ENCODE peak calls at places on chromosomes 5 and 9, in seven cellular contexts. One of them, this sample, is unnamed.

GRCh38 chr9:69495331-69495730 is 170.3 kb downstream of the ENTREP1 start:
- DNase-seq in endothelial cell of umbilical vein: no peak
- DNase-seq in heart left ventricle: no peak
- DNase-seq in colonic mucosa: no peak
- DNase-seq in epithelial cell of esophagus: no peak
- DNase-seq in kidney epithelial cell: no peak
- DNase-seq in tibial artery: no peak
- DNase-seq in this sample: no peak

GRCh38 chr5:171596391-171596878 is 177.0 kb downstream of the FGF18 start:
- DNase-seq in tibial artery: peak
- DNase-seq in epithelial cell of esophagus: peak
- DNase-seq in heart left ventricle: peak
- DNase-seq in colonic mucosa: no peak
- DNase-seq in endothelial cell of umbilical vein: peak
- DNase-seq in kidney epithelial cell: no peak
- DNase-seq in this sample: no peak

GRCh38 chr5:61280205-61280604 is 51.9 kb upstream of the ZSWIM6 start:
- DNase-seq in colonic mucosa: no peak
- DNase-seq in tibial artery: no peak
- DNase-seq in epithelial cell of esophagus: peak
- DNase-seq in endothelial cell of umbilical vein: peak
- DNase-seq in heart left ventricle: no peak
- DNase-seq in kidney epithelial cell: no peak
- DNase-seq in this sample: peak

GRCh38 chr9:123081824-123082223 is 48.4 kb downstream of the GPR21 start:
- DNase-seq in endothelial cell of umbilical vein: peak
- DNase-seq in heart left ventricle: no peak
- DNase-seq in tibial artery: no peak
- DNase-seq in kidney epithelial cell: no peak
- DNase-seq in colonic mucosa: no peak
- DNase-seq in epithelial cell of esophagus: peak
- DNase-seq in this sample: no peak

GRCh38 chr5:96909003-96909402 is 26.9 kb upstream of the LNPEP start:
- DNase-seq in endothelial cell of umbilical vein: no peak
- DNase-seq in tibial artery: no peak
- DNase-seq in colonic mucosa: no peak
- DNase-seq in epithelial cell of esophagus: no peak
- DNase-seq in kidney epithelial cell: no peak
- DNase-seq in heart left ventricle: no peak
- DNase-seq in this sample: no peak

GRCh38 chr9:111298831-111299603 is 31.0 kb downstream of the OR2K2 start:
- DNase-seq in endothelial cell of umbilical vein: peak
- DNase-seq in colonic mucosa: no peak
- DNase-seq in kidney epithelial cell: peak
- DNase-seq in epithelial cell of esophagus: peak
- DNase-seq in heart left ventricle: peak
- DNase-seq in tibial artery: peak
- DNase-seq in this sample: peak

GRCh38 chr5:169904059-169904458 is 76.2 kb downstream of the INSYN2B start:
- DNase-seq in heart left ventricle: no peak
- DNase-seq in endothelial cell of umbilical vein: no peak
- DNase-seq in colonic mucosa: no peak
- DNase-seq in epithelial cell of esophagus: no peak
- DNase-seq in tibial artery: no peak
- DNase-seq in kidney epithelial cell: no peak
- DNase-seq in this sample: no peak

GRCh38 chr5:135208555-135209494 is 174.8 kb upstream of the PITX1 start:
- DNase-seq in colonic mucosa: peak
- DNase-seq in endothelial cell of umbilical vein: peak
- DNase-seq in tibial artery: peak
- DNase-seq in heart left ventricle: no peak
- DNase-seq in kidney epithelial cell: peak
- DNase-seq in epithelial cell of esophagus: peak
- DNase-seq in this sample: no peak

GRCh38 chr5:95842955-95843544 is 20.5 kb upstream of the GLRX start:
- DNase-seq in endothelial cell of umbilical vein: peak
- DNase-seq in tibial artery: peak
- DNase-seq in heart left ventricle: peak
- DNase-seq in epithelial cell of esophagus: no peak
- DNase-seq in colonic mucosa: peak
- DNase-seq in kidney epithelial cell: no peak
- DNase-seq in this sample: no peak

GRCh38 chr5:59767753-59768159 is 125.8 kb downstream of the PDE4D start:
- DNase-seq in tibial artery: no peak
- DNase-seq in colonic mucosa: no peak
- DNase-seq in heart left ventricle: no peak
- DNase-seq in epithelial cell of esophagus: peak
- DNase-seq in kidney epithelial cell: no peak
- DNase-seq in endothelial cell of umbilical vein: peak
- DNase-seq in this sample: no peak

GRCh38 chr9:95268681-95269080 is 48.8 kb downstream of the FANCC start:
- DNase-seq in endothelial cell of umbilical vein: peak
- DNase-seq in kidney epithelial cell: no peak
- DNase-seq in heart left ventricle: no peak
- DNase-seq in colonic mucosa: no peak
- DNase-seq in tibial artery: no peak
- DNase-seq in epithelial cell of esophagus: peak
- DNase-seq in this sample: no peak

GRCh38 chr5:54745599-54745998 is 228.0 kb downstream of the SNX18 start:
- DNase-seq in endothelial cell of umbilical vein: no peak
- DNase-seq in kidney epithelial cell: no peak
- DNase-seq in heart left ventricle: no peak
- DNase-seq in tibial artery: no peak
- DNase-seq in epithelial cell of esophagus: no peak
- DNase-seq in colonic mucosa: no peak
- DNase-seq in this sample: no peak

GRCh38 chr5:76513486-76513885 is 109.7 kb downstream of the F2RL2 start:
- DNase-seq in epithelial cell of esophagus: no peak
- DNase-seq in tibial artery: no peak
- DNase-seq in heart left ventricle: no peak
- DNase-seq in endothelial cell of umbilical vein: no peak
- DNase-seq in colonic mucosa: no peak
- DNase-seq in kidney epithelial cell: no peak
- DNase-seq in this sample: no peak

GRCh38 chr9:128104171-128104618 is 23.3 kb downstream of the PTGES2 start:
- DNase-seq in colonic mucosa: peak
- DNase-seq in endothelial cell of umbilical vein: peak
- DNase-seq in heart left ventricle: no peak
- DNase-seq in kidney epithelial cell: no peak
- DNase-seq in tibial artery: no peak
- DNase-seq in epithelial cell of esophagus: no peak
- DNase-seq in this sample: no peak

GRCh38 chr9:110753734-110754231 is 85.2 kb downstream of the MUSK start:
- DNase-seq in tibial artery: no peak
- DNase-seq in colonic mucosa: no peak
- DNase-seq in heart left ventricle: no peak
- DNase-seq in epithelial cell of esophagus: peak
- DNase-seq in endothelial cell of umbilical vein: no peak
- DNase-seq in kidney epithelial cell: no peak
- DNase-seq in this sample: no peak

GRCh38 chr5:73727470-73727869 is 101.5 kb downstream of the ARHGEF28 start:
- DNase-seq in heart left ventricle: no peak
- DNase-seq in tibial artery: no peak
- DNase-seq in epithelial cell of esophagus: no peak
- DNase-seq in endothelial cell of umbilical vein: no peak
- DNase-seq in kidney epithelial cell: no peak
- DNase-seq in colonic mucosa: no peak
- DNase-seq in this sample: no peak

GRCh38 chr9:72013188-72013877 is 47.1 kb downstream of the C9orf57 start:
- DNase-seq in kidney epithelial cell: no peak
- DNase-seq in colonic mucosa: no peak
- DNase-seq in heart left ventricle: no peak
- DNase-seq in endothelial cell of umbilical vein: no peak
- DNase-seq in epithelial cell of esophagus: no peak
- DNase-seq in tibial artery: no peak
- DNase-seq in this sample: no peak

GRCh38 chr5:112689510-112689909 is 48.2 kb upstream of the APC start:
- DNase-seq in colonic mucosa: no peak
- DNase-seq in kidney epithelial cell: no peak
- DNase-seq in tibial artery: no peak
- DNase-seq in epithelial cell of esophagus: peak
- DNase-seq in endothelial cell of umbilical vein: no peak
- DNase-seq in heart left ventricle: no peak
- DNase-seq in this sample: no peak

GRCh38 chr5:76443399-76443798 is 40.3 kb downstream of the IQGAP2 start:
- DNase-seq in kidney epithelial cell: no peak
- DNase-seq in colonic mucosa: no peak
- DNase-seq in tibial artery: no peak
- DNase-seq in heart left ventricle: no peak
- DNase-seq in epithelial cell of esophagus: no peak
- DNase-seq in endothelial cell of umbilical vein: no peak
- DNase-seq in this sample: no peak

GRCh38 chr9:35852267-35852815 is 17.9 kb downstream of the OR13J1 start:
- DNase-seq in epithelial cell of esophagus: no peak
- DNase-seq in kidney epithelial cell: no peak
- DNase-seq in heart left ventricle: peak
- DNase-seq in tibial artery: no peak
- DNase-seq in endothelial cell of umbilical vein: no peak
- DNase-seq in colonic mucosa: peak
- DNase-seq in this sample: no peak

GRCh38 chr5:31007672-31008071 is 185.8 kb upstream of the CDH6 start:
- DNase-seq in endothelial cell of umbilical vein: no peak
- DNase-seq in heart left ventricle: no peak
- DNase-seq in colonic mucosa: no peak
- DNase-seq in kidney epithelial cell: no peak
- DNase-seq in tibial artery: no peak
- DNase-seq in epithelial cell of esophagus: no peak
- DNase-seq in this sample: no peak

GRCh38 chr5:57488308-57488955 is 5.8 kb upstream of the ACTBL2 start:
- DNase-seq in epithelial cell of esophagus: peak
- DNase-seq in tibial artery: no peak
- DNase-seq in endothelial cell of umbilical vein: peak
- DNase-seq in heart left ventricle: no peak
- DNase-seq in kidney epithelial cell: peak
- DNase-seq in colonic mucosa: no peak
- DNase-seq in this sample: no peak

GRCh38 chr9:129177443-129177790 is 644 bp downstream of the IER5L start:
- DNase-seq in endothelial cell of umbilical vein: no peak
- DNase-seq in colonic mucosa: no peak
- DNase-seq in heart left ventricle: no peak
- DNase-seq in kidney epithelial cell: no peak
- DNase-seq in epithelial cell of esophagus: peak
- DNase-seq in tibial artery: no peak
- DNase-seq in this sample: no peak

GRCh38 chr5:116814656-116815055 is 240.0 kb upstream of the SEMA6A start:
- DNase-seq in kidney epithelial cell: no peak
- DNase-seq in tibial artery: no peak
- DNase-seq in epithelial cell of esophagus: no peak
- DNase-seq in colonic mucosa: no peak
- DNase-seq in endothelial cell of umbilical vein: no peak
- DNase-seq in heart left ventricle: no peak
- DNase-seq in this sample: no peak

GRCh38 chr9:133356391-133357091 is at the start of the genes SURF1 and SURF2:
- DNase-seq in colonic mucosa: peak
- DNase-seq in kidney epithelial cell: peak
- DNase-seq in heart left ventricle: peak
- DNase-seq in epithelial cell of esophagus: peak
- DNase-seq in endothelial cell of umbilical vein: peak
- DNase-seq in tibial artery: peak
- DNase-seq in this sample: no peak

GRCh38 chr5:163357636-163358035 is 79.8 kb upstream of the CCNG1 start:
- DNase-seq in tibial artery: no peak
- DNase-seq in kidney epithelial cell: no peak
- DNase-seq in epithelial cell of esophagus: no peak
- DNase-seq in endothelial cell of umbilical vein: no peak
- DNase-seq in colonic mucosa: no peak
- DNase-seq in heart left ventricle: no peak
- DNase-seq in this sample: no peak

GRCh38 chr5:77861576-77861975 is 85.4 kb upstream of the TBCA start:
- DNase-seq in epithelial cell of esophagus: no peak
- DNase-seq in tibial artery: no peak
- DNase-seq in colonic mucosa: no peak
- DNase-seq in endothelial cell of umbilical vein: no peak
- DNase-seq in heart left ventricle: no peak
- DNase-seq in kidney epithelial cell: no peak
- DNase-seq in this sample: no peak

GRCh38 chr5:175900131-175900530 is 28.8 kb downstream of the CPLX2 start:
- DNase-seq in endothelial cell of umbilical vein: no peak
- DNase-seq in heart left ventricle: no peak
- DNase-seq in colonic mucosa: no peak
- DNase-seq in epithelial cell of esophagus: no peak
- DNase-seq in tibial artery: no peak
- DNase-seq in kidney epithelial cell: no peak
- DNase-seq in this sample: no peak
- H3K4me3 ChIP-seq in endothelial cell of umbilical vein: no peak
- H3K4me3 ChIP-seq in heart left ventricle: no peak
- H3K4me3 ChIP-seq in colonic mucosa: no peak
- H3K4me3 ChIP-seq in epithelial cell of esophagus: no peak
- H3K4me3 ChIP-seq in tibial artery: no peak
- H3K4me3 ChIP-seq in kidney epithelial cell: no peak
- H3K4me3 ChIP-seq in this sample: no peak

GRCh38 chr5:115069087-115069968 is 100.4 kb downstream of the TRIM36 start:
- DNase-seq in endothelial cell of umbilical vein: peak
- DNase-seq in tibial artery: peak
- DNase-seq in kidney epithelial cell: no peak
- DNase-seq in epithelial cell of esophagus: peak
- DNase-seq in heart left ventricle: no peak
- DNase-seq in colonic mucosa: peak
- DNase-seq in this sample: peak
- TF ChIP-seq CTCF in endothelial cell of umbilical vein: peak
- TF ChIP-seq CTCF in tibial artery: peak
- TF ChIP-seq CTCF in kidney epithelial cell: peak
- TF ChIP-seq CTCF in epithelial cell of esophagus: peak
- TF ChIP-seq CTCF in heart left ventricle: peak
- TF ChIP-seq CTCF in colonic mucosa: peak
- TF ChIP-seq CTCF in this sample: peak

DNA sequence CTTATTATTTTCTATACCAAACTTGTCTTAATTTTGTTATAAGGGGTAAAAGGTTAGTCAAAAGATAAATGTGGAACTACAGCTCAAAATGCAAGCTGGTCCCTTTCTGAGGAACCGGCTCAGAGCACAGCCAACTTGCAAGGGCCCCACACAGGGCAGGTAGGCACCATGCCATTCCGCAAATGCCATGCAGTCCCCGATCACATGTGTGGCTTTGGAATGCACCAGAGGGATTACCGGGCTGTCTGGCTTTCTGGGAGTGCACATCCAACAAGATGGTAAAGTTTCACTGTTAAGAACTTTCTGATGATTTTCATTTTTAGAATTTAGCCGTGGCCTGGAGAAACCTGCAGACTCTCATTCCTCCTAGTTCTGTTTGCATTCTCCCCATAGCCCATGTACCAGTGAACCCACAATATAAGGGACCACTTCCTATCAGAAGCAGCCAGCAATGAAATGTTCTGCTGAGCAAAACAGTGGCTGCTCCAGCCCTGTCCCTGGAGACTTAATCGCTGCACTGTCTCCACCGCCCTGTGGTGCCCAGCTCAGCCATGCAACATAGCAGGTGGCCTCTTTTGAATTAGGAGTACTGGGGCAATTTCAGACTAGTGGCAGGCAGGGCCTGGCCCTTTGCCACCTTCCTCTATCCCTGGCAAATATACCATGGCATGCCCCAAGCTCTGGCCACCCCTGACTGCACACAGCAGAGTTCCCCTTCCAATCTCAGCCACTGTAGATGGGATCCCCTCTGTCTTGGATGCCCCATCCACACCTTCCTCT is 11.4 kb downstream of the SHB start:
- DNase-seq in epithelial cell of esophagus: peak
- DNase-seq in colonic mucosa: no peak
- DNase-seq in endothelial cell of umbilical vein: no peak
- DNase-seq in tibial artery: no peak
- DNase-seq in heart left ventricle: no peak
- DNase-seq in kidney epithelial cell: no peak
- DNase-seq in this sample: no peak
- H3K4me3 ChIP-seq in epithelial cell of esophagus: no peak
- H3K4me3 ChIP-seq in colonic mucosa: no peak
- H3K4me3 ChIP-seq in endothelial cell of umbilical vein: no peak
- H3K4me3 ChIP-seq in tibial artery: no peak
- H3K4me3 ChIP-seq in heart left ventricle: no peak
- H3K4me3 ChIP-seq in kidney epithelial cell: no peak
- H3K4me3 ChIP-seq in this sample: no peak

GRCh38 chr5:34491251-34491620 is 164.9 kb upstream of the RAI14 start:
- DNase-seq in colonic mucosa: no peak
- DNase-seq in heart left ventricle: no peak
- DNase-seq in epithelial cell of esophagus: no peak
- DNase-seq in kidney epithelial cell: no peak
- DNase-seq in tibial artery: no peak
- DNase-seq in endothelial cell of umbilical vein: no peak
- DNase-seq in this sample: no peak
- TF ChIP-seq CTCF in colonic mucosa: no peak
- TF ChIP-seq CTCF in heart left ventricle: no peak
- TF ChIP-seq CTCF in epithelial cell of esophagus: no peak
- TF ChIP-seq CTCF in kidney epithelial cell: no peak
- TF ChIP-seq CTCF in tibial artery: no peak
- TF ChIP-seq CTCF in endothelial cell of umbilical vein: no peak
- TF ChIP-seq CTCF in this sample: no peak

This sample was measured in epithelial cell of proximal tubule.